ENCODE peak calls at places on chromosome 7, in eight cellular contexts. One of them, this sample, is unnamed. For H3K27me3, the result is how much of the 10 kb centered on the place peaks cover.

GRCh38 chr7:151137076-151137611 is 30.4 kb downstream of the GBX1 start:
- DNase-seq in aorta: peak
- DNase-seq in heart right ventricle: no peak
- DNase-seq in AG04450: no peak
- DNase-seq in ovary: peak
- DNase-seq in CD8-positive, alpha-beta T cell: no peak
- DNase-seq in psoas muscle: no peak
- DNase-seq in testis: no peak
- DNase-seq in this sample: no peak

GRCh38 chr7:111735661-111736323 is 173.5 kb upstream of the IMMP2L start:
- DNase-seq in heart right ventricle: peak
- DNase-seq in CD8-positive, alpha-beta T cell: peak
- DNase-seq in AG04450: peak
- DNase-seq in psoas muscle: no peak
- DNase-seq in testis: peak
- DNase-seq in ovary: peak
- DNase-seq in aorta: no peak
- DNase-seq in this sample: peak

GRCh38 chr7:152072451-152072850 is 47.0 kb downstream of the GALNT11 start:
- DNase-seq in ovary: no peak
- DNase-seq in heart right ventricle: no peak
- DNase-seq in aorta: no peak
- DNase-seq in CD8-positive, alpha-beta T cell: no peak
- DNase-seq in testis: no peak
- DNase-seq in psoas muscle: no peak
- DNase-seq in AG04450: no peak
- DNase-seq in this sample: no peak

GRCh38 chr7:117137868-117138267 is 184.6 kb downstream of the ST7 start:
- DNase-seq in testis: no peak
- DNase-seq in AG04450: no peak
- DNase-seq in heart right ventricle: no peak
- DNase-seq in aorta: no peak
- DNase-seq in psoas muscle: no peak
- DNase-seq in CD8-positive, alpha-beta T cell: no peak
- DNase-seq in ovary: no peak
- DNase-seq in this sample: no peak

GRCh38 chr7:5450549-5451327 is 27.1 kb upstream of the TNRC18 start:
- DNase-seq in ovary: peak
- DNase-seq in testis: peak
- DNase-seq in aorta: peak
- DNase-seq in psoas muscle: peak
- DNase-seq in CD8-positive, alpha-beta T cell: peak
- DNase-seq in AG04450: no peak
- DNase-seq in heart right ventricle: peak
- DNase-seq in this sample: peak

GRCh38 chr7:130152270-130153141 is 52.7 kb downstream of the TMEM209 start:
- DNase-seq in psoas muscle: no peak
- DNase-seq in CD8-positive, alpha-beta T cell: no peak
- DNase-seq in AG04450: no peak
- DNase-seq in ovary: no peak
- DNase-seq in testis: peak
- DNase-seq in aorta: peak
- DNase-seq in heart right ventricle: no peak
- DNase-seq in this sample: no peak

GRCh38 chr7:148912758-148913541 is 28.9 kb upstream of the EZH2 start:
- DNase-seq in testis: no peak
- DNase-seq in AG04450: no peak
- DNase-seq in CD8-positive, alpha-beta T cell: no peak
- DNase-seq in psoas muscle: no peak
- DNase-seq in ovary: no peak
- DNase-seq in aorta: no peak
- DNase-seq in heart right ventricle: no peak
- DNase-seq in this sample: no peak

GRCh38 chr7:100166966-100167911 is 1.2 kb downstream of the GAL3ST4 start:
- DNase-seq in AG04450: no peak
- DNase-seq in CD8-positive, alpha-beta T cell: no peak
- DNase-seq in heart right ventricle: no peak
- DNase-seq in aorta: peak
- DNase-seq in ovary: no peak
- DNase-seq in testis: no peak
- DNase-seq in psoas muscle: no peak
- DNase-seq in this sample: no peak

GRCh38 chr7:30470163-30470770 is 8.3 kb downstream of the NOD1 start:
- DNase-seq in aorta: no peak
- DNase-seq in psoas muscle: peak
- DNase-seq in ovary: peak
- DNase-seq in testis: peak
- DNase-seq in heart right ventricle: peak
- DNase-seq in CD8-positive, alpha-beta T cell: no peak
- DNase-seq in AG04450: no peak
- DNase-seq in this sample: peak

GRCh38 chr7:130822642-130823041 is 88.6 kb upstream of the KLF14 start:
- DNase-seq in CD8-positive, alpha-beta T cell: no peak
- DNase-seq in aorta: no peak
- DNase-seq in AG04450: no peak
- DNase-seq in heart right ventricle: no peak
- DNase-seq in ovary: no peak
- DNase-seq in psoas muscle: no peak
- DNase-seq in testis: no peak
- DNase-seq in this sample: no peak

DNA sequence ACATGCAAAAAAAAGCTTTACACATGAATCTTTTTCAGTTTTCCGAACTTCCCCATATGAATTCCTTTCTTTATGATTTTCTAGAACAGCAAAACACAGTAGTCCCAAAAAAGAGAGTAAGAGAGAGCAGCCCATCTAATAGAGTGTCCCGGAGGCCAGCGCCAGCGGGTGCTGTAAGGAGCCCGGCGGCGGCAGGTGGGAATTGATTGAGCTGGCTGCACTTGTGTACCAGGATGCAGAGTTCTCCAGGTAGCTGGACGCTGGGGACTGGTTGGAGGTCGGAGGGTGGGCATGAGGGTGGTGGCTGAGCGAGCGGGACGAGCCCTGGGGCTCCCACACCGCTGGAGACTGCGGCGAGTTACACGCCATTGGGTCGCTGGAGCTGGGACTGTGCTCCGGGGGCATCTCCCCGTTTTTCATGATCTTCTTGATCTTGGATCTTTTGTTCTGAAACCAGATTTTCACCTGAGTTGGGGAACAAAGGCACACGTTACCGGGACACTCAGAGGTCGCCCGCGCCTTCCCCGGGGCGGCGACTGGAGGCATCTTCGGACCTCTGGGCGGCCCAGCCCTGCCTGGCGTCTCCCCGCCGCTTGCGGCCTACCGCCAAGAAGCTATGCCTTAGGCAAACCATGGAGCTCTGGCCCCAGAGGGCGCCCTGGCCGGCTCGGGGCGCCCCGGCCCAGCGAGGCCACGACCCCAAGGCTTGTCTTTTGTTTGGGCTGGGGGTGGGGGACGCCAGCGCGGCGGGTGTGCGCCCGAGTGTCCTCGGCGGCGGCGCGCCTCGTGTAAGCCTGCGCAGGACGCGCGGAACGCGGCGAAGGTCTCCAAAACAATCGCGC is 3.8 kb downstream of the DLX5 start:
- DNase-seq in heart right ventricle: no peak
- DNase-seq in psoas muscle: no peak
- DNase-seq in testis: no peak
- DNase-seq in CD8-positive, alpha-beta T cell: no peak
- DNase-seq in AG04450: no peak
- DNase-seq in aorta: no peak
- DNase-seq in ovary: no peak
- DNase-seq in this sample: no peak
- H3K27me3 ChIP-seq in heart right ventricle: half or more
- H3K27me3 ChIP-seq in psoas muscle: under half
- H3K27me3 ChIP-seq in testis: under half
- H3K27me3 ChIP-seq in CD8-positive, alpha-beta T cell: half or more
- H3K27me3 ChIP-seq in AG04450: half or more
- H3K27me3 ChIP-seq in aorta: under half
- H3K27me3 ChIP-seq in ovary: under half
- H3K27me3 ChIP-seq in this sample: under half

DNA sequence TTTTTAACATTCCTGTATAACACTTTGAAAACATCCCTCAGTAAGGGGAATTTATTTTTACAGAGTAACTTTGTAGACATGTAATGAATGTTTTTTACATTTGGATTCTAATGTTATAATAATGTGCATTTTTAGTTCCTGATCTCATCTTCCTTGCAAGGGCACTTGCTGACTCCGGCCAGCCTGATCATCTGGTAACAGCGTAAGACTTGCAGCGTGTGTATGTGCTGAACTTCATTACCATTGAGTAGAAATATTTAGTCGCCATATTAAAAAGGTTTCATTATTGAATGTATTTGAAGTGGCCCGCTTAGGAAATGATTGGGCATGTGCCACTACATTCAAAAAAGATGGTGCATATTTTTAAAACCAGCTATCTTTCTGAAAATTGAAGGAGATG is 158.1 kb upstream of the HDAC9 start:
- DNase-seq in psoas muscle: no peak
- DNase-seq in heart right ventricle: peak
- DNase-seq in ovary: no peak
- DNase-seq in testis: no peak
- DNase-seq in CD8-positive, alpha-beta T cell: no peak
- DNase-seq in AG04450: no peak
- DNase-seq in aorta: no peak
- DNase-seq in this sample: no peak
- H3K27ac ChIP-seq in psoas muscle: no peak
- H3K27ac ChIP-seq in heart right ventricle: peak
- H3K27ac ChIP-seq in ovary: no peak
- H3K27ac ChIP-seq in testis: no peak
- H3K27ac ChIP-seq in CD8-positive, alpha-beta T cell: no peak
- H3K27ac ChIP-seq in AG04450: no peak
- H3K27ac ChIP-seq in aorta: no peak
- H3K27ac ChIP-seq in this sample: no peak

DNA sequence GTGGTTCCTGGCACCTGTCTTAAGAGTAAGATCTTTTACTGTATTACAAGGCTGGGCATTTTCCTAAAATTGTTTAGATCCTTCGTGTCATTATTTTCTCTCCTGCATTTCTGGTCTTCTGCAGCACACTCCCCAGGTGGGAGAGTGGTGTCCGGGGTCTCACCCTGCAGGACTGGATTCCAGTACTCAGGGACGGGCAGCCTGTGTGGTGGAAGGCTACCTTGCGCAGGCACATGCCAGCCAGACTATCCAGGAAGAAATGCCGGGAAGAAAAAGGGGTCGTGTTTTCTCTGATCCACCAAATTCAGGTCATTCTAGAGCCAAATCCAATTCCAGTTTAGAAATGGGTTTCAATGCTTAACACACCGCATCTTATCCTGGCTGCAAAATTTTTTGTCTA is 27.7 kb downstream of the CNPY1 start:
- DNase-seq in AG04450: no peak
- DNase-seq in heart right ventricle: no peak
- DNase-seq in psoas muscle: no peak
- DNase-seq in testis: no peak
- DNase-seq in CD8-positive, alpha-beta T cell: no peak
- DNase-seq in aorta: peak
- DNase-seq in ovary: no peak
- DNase-seq in this sample: no peak
- H3K27me3 ChIP-seq in AG04450: under half
- H3K27me3 ChIP-seq in heart right ventricle: half or more
- H3K27me3 ChIP-seq in psoas muscle: under half
- H3K27me3 ChIP-seq in testis: under half
- H3K27me3 ChIP-seq in CD8-positive, alpha-beta T cell: under half
- H3K27me3 ChIP-seq in aorta: under half
- H3K27me3 ChIP-seq in ovary: under half
- H3K27me3 ChIP-seq in this sample: under half

DNA sequence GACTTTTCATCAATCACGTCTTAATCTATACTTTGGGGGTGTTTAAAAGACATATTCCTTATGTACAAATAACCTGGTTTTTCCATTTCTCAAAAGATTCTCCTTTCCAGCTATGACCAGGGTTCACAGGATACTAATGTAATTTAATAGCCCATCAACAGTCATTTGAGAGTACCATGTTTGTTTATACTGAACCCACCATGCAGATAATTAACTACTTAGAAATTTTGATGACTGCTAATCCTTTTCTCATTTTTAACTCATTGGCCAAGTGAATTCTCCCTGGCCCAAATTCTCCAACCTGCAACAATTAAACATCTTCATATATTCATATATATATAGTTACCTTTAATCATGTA is 28.8 kb upstream of the KMT2E start:
- DNase-seq in ovary: no peak
- DNase-seq in CD8-positive, alpha-beta T cell: no peak
- DNase-seq in heart right ventricle: no peak
- DNase-seq in testis: no peak
- DNase-seq in psoas muscle: no peak
- DNase-seq in aorta: no peak
- DNase-seq in AG04450: no peak
- DNase-seq in this sample: no peak
- H3K27ac ChIP-seq in ovary: no peak
- H3K27ac ChIP-seq in CD8-positive, alpha-beta T cell: no peak
- H3K27ac ChIP-seq in heart right ventricle: peak
- H3K27ac ChIP-seq in testis: no peak
- H3K27ac ChIP-seq in psoas muscle: no peak
- H3K27ac ChIP-seq in aorta: no peak
- H3K27ac ChIP-seq in AG04450: no peak
- H3K27ac ChIP-seq in this sample: peak

This sample was measured in WERI-Rb-1.